ENCODE peak calls at places on chromosomes 1 and 21, in four cellular contexts. T is prostate gland, S is endothelial cell of umbilical vein, Z is fibroblast of lung. A is an unnamed sample.

GRCh38 chr1:196910208-196910607 is 22.4 kb downstream of the CFHR4 start:
- DNase-seq in Z (no peak), T (no peak), S (no peak), A (no peak)

GRCh38 chr1:167620002-167620401 is 10.0 kb upstream of the RCSD1 start:
- DNase-seq in Z (no peak), T (no peak), S (no peak), A (no peak)

GRCh38 chr1:50106095-50106761 is 2.5 kb upstream of the ELAVL4 start:
- DNase-seq in S (no peak), T (no peak), Z (no peak), A (no peak)

GRCh38 chr1:207711285-207711684 is 40.6 kb upstream of the CD46 start:
- DNase-seq in T (peak), Z (no peak), S (peak), A (no peak)

GRCh38 chr1:46370214-46370633 is 23.9 kb upstream of the FAAH start:
- DNase-seq in Z (peak), T (no peak), S (no peak), A (no peak)

GRCh38 chr21:44571844-44572782 is 1.4 kb upstream of the KRTAP10-4 start:
- DNase-seq in T (no peak), Z (no peak), S (no peak), A (no peak)

GRCh38 chr1:197982266-197982665 is 65.1 kb downstream of the LHX9 start:
- DNase-seq in T (no peak), S (no peak), Z (no peak), A (no peak)

GRCh38 chr1:43947061-43947889 is 525 bp downstream of the IPO13 start:
- DNase-seq in Z (no peak), T (no peak), S (no peak), A (no peak)

GRCh38 chr1:178934574-178934945 is 63.7 kb upstream of the ANGPTL1 start:
- DNase-seq in T (no peak), Z (no peak), S (no peak), A (no peak)

GRCh38 chr1:238409191-238409846 is 518.6 kb upstream of the ZP4 start:
- DNase-seq in Z (peak), T (no peak), S (no peak), A (no peak)

GRCh38 chr21:41316641-41317392 is at the start of gene FAM3B:
- DNase-seq in T (no peak), S (no peak), Z (no peak), A (peak)

GRCh38 chr21:36423772-36424433 is 38.7 kb downstream of the CHAF1B start:
- DNase-seq in S (no peak), T (no peak), Z (no peak), A (no peak)

GRCh38 chr1:224894915-224895314 is 34.6 kb upstream of the DNAH14 start:
- DNase-seq in S (no peak), Z (peak), T (no peak), A (no peak)
- TF ChIP-seq CTCF in S (no peak), Z (peak), T (peak), A (peak)

GRCh38 chr1:174158767-174159252 is 510 bp upstream of the RABGAP1L start:
- DNase-seq in T (no peak), S (no peak), Z (no peak), A (no peak)
- TF ChIP-seq CTCF in T (no peak), S (no peak), Z (no peak), A (no peak)

GRCh38 chr1:9400425-9401079 is 107.9 kb downstream of the SPSB1 start:
- DNase-seq in Z (peak), S (peak), T (no peak), A (no peak)
- TF ChIP-seq CTCF in Z (no peak), S (peak), T (no peak), A (no peak)

GRCh38 chr1:246126580-246126979 is 380.5 kb downstream of the SMYD3 start:
- DNase-seq in Z (no peak), T (no peak), S (no peak), A (no peak)
- TF ChIP-seq CTCF in Z (no peak), T (no peak), S (no peak), A (no peak)

DNA sequence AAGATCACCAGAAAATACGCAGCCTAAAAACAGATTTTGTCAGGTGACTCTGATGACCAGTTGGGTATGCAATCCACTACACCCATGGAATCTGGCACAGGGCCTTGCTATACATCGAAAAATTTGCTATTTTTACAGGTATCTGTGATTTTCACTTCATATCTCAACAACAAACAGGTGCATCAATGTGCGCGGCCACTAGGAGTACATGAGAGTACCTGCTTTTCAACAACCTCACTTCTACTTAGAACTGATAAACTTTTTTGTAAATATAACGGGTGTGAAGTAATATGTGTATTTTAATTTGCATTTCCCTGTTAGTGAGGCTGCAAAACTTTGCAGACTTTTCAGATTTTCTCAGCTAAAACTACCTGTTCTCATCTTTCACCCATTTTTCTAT is 80.8 kb downstream of the SLC45A1 start:
- DNase-seq in S (no peak), Z (no peak), T (no peak), A (no peak)
- TF ChIP-seq CTCF in S (no peak), Z (peak), T (no peak), A (no peak)

DNA sequence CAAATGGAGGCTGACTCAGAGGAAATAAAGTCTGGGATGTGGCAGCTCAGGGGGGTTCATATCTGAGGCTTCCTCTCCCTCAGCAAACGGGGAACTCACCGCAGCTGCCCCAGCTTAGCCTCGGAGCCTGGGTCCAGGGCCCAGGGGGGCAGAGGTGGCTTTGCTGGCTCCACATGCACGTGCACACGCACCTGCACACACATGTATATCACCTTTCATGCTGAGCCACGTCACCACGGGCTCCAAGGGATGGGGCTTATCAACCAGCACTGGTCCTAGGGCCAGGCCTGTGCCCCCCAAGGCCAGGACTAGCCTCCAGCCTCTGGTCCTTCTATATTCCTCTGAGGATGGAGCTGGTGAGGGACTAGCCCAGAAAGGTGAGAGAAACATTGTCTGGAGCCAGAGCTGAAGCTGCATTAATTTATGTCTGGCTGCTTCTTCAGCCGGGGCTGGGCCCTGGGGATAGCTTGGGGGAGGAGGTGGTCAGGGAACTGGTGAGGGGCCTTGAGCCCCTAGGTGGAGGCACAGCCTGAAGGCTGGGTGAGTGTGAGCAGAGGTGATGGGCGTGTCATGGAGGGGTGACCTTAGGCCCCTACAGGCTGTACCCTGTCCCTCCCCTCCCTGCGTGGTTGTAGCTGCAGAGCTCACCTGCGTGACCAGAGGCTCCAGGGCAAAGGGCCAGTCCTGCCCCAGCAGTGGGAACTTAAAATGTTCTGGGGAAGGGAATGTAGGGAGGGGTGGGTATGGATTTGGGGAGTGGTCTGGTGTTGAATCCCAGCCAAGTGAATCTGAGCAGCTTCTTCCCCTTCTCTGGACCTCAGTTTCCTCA is 520.8 kb downstream of the PTPRU start:
- DNase-seq in T (no peak), S (no peak), Z (no peak), A (no peak)
- TF ChIP-seq CTCF in T (no peak), S (no peak), Z (no peak), A (no peak)

DNA sequence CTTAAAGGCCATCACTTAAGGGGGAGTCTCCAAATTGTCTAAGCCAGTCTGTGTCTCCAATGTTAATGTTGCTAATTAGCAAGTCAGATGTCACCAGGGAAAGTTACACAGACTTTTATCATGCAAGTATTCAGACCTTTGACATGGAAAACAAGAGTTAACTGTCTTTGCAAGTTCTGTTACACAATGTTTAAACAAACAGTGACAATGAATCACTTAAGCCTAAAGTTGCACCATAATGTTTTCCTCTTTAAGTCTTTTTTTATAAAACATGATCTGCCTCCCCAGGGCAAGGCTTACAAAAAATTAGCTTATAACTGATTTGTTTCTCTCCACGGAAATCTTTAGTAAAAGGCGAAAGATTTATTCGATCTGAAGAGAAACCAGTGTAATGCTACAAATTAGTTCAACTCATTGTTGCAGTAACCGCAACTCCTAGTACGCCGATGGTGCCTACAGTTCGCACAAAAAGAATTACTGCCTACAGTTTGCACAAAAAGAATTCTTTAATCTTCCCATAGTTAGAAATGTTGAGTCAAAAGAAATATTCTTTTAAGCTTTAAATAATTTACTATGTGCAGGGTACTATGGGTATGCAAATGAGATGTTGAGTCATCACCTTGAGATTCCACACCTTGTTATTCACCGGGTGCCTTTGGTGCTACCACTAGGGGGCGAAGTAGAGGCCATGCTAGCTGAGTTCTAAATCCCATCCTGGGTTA is 45.3 kb downstream of the HHAT start:
- DNase-seq in Z (peak), T (no peak), S (peak), A (peak)
- TF ChIP-seq CTCF in Z (peak), T (peak), S (peak), A (peak)